ENCODE peak calls at places on chromosomes 13 and 19, in six cellular contexts. V, T, D, Q, R and L are unnamed samples.

GRCh38 chr19:5595745-5596144 is 26.8 kb downstream of the SAFB2 start:
- DNase-seq in T (no peak), Q (no peak), D (no peak), R (no peak), V (no peak), L (no peak)

GRCh38 chr19:40555978-40556689 is 20.5 kb upstream of the SHKBP1 start:
- DNase-seq in R (no peak), T (no peak), Q (no peak), D (no peak), V (no peak), L (no peak)

GRCh38 chr13:111944171-111944583 is 122.8 kb upstream of the SOX1 start:
- DNase-seq in D (no peak), V (no peak), Q (no peak), R (no peak), T (no peak), L (no peak)

GRCh38 chr13:86135856-86136255 is 336.6 kb upstream of the SLITRK6 start:
- DNase-seq in R (no peak), V (no peak), Q (no peak), T (no peak), D (no peak), L (peak; percentile 56)

GRCh38 chr13:36131215-36131930 is at the start of gene DCLK1:
- DNase-seq in V (no peak), T (peak; percentile 77), Q (peak; percentile 73), D (peak; percentile 69), R (peak; percentile 60), L (no peak)

GRCh38 chr13:111245781-111246384 is 74.6 kb upstream of the TEX29 start:
- DNase-seq in Q (no peak), T (peak; percentile 49), V (no peak), D (peak; percentile 40), R (no peak), L (peak; percentile 52)

GRCh38 chr19:14459703-14460102 is 15.5 kb downstream of the PTGER1 start:
- DNase-seq in V (peak; percentile 46), T (no peak), R (no peak), D (no peak), Q (no peak), L (no peak)

GRCh38 chr13:32278456-32278855 is 36.7 kb downstream of the ZAR1L start:
- DNase-seq in R (no peak), Q (no peak), D (peak; percentile 78), V (no peak), T (no peak), L (peak; percentile 55)

GRCh38 chr13:112063807-112064206 is 3.1 kb upstream of the SOX1 start:
- DNase-seq in Q (no peak), T (no peak), R (no peak), D (no peak), V (no peak), L (no peak)

GRCh38 chr13:33057019-33057785 is 41.0 kb downstream of the KL start:
- DNase-seq in Q (no peak), V (no peak), R (no peak), D (peak; percentile 44), T (peak; percentile 62), L (peak; percentile 7)

GRCh38 chr13:109163052-109163413 is 533.6 kb downstream of the MYO16 start:
- DNase-seq in T (no peak), V (no peak), D (no peak), R (no peak), Q (no peak), L (no peak)

GRCh38 chr13:27016871-27017270 is 154.7 kb downstream of the USP12 start:
- DNase-seq in R (no peak), T (no peak), Q (no peak), V (no peak), D (no peak), L (no peak)

GRCh38 chr13:40026174-40026585 is 370.7 kb downstream of the COG6 start:
- DNase-seq in V (peak; percentile 16), Q (no peak), D (peak; percentile 42), R (no peak), T (peak; percentile 24), L (no peak)

GRCh38 chr13:42110410-42111155 is 62.1 kb downstream of the DGKH start:
- DNase-seq in V (peak; percentile 51), D (peak; percentile 84), T (peak; percentile 90), R (peak; percentile 52), Q (no peak), L (peak; percentile 69)

GRCh38 chr19:46959962-46960556 is 59.6 kb upstream of the NPAS1 start:
- DNase-seq in V (no peak), D (no peak), Q (no peak), R (no peak), T (no peak), L (no peak)

GRCh38 chr13:35984287-35984686 is 146.9 kb downstream of the DCLK1 start:
- DNase-seq in D (no peak), V (no peak), Q (no peak), R (no peak), T (no peak), L (no peak)

GRCh38 chr13:87671031-87671823 is at the start of gene SLITRK5:
- DNase-seq in V (peak; percentile 65), Q (peak; percentile 87), R (peak; percentile 90), D (peak; percentile 44), T (peak; percentile 5), L (peak; percentile 52)
- TF ChIP-seq CTCF in V (peak; percentile 19), Q (peak; percentile 70), R (peak; percentile 93), D (peak; percentile 63), T (peak; percentile 66), L (peak; percentile 93)

GRCh38 chr19:44585371-44586141 is 27.8 kb upstream of the IGSF23 start:
- DNase-seq in D (peak; percentile 42), R (no peak), Q (no peak), T (peak; percentile 62), V (no peak), L (peak; percentile 46)
- TF ChIP-seq CTCF in D (peak; percentile 14), R (no peak), Q (no peak), T (no peak), V (no peak), L (peak; percentile 40)

DNA sequence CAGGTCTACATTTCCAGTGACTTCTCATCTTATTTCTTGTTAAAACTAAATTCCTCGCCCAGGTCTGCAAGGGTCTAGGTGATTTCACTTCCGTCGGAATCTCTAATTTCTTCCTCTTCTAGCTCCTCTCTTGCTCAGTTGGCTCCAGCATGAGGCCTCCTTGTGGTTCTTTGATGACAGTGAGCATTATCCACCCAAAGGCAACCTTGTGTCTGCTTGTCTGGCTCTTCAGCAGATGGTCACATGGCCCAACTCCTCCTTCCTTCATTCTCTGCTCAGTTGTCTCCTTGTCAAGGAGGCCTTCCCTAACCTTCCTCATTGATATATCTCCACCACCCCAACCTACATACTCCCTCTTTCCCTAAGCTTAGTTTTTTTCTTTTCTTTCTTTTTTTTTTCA is 1391.4 kb downstream of the EFNB2 start:
- DNase-seq in R (no peak), Q (no peak), D (no peak), V (no peak), T (no peak), L (no peak)
- TF ChIP-seq CTCF in R (no peak), Q (no peak), D (no peak), V (no peak), T (no peak), L (no peak)

DNA sequence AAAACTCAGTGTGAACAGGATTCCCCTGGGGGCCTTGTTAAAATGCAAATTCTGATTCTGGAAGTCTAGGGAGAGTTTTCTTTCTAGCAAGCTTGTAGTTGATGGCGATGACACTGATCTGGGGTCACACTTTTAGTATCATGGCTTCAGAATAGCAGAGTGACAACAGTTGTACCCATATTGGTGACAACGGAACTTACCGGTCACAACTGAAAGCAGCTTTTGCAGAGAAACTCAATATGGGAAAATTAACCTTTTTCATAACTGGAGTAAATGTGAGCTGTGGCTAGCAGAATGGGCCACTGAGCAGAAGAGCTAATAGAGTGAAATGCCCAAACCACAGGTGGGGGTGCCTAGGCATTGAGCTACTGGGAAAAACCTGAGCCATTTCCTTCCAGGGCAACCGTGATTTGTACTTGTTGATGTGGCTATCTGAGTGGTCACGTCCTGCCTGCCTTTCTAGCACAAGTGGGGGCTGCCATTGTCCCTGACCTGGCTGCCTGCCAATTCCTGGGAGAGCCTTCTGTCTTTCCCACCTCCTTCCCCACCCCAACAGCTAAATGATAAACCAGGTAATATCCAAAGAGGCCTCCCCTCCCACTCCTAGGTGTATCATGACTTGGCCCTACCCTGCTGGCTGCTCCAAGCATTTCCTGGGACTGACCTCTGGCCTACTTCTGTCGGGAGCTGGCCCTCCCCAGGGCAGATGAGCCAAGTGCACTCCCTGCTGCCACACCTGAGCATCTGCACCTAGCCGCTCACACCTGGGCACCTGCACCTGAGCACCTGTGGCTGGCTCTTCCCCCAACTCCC is 1.7 kb upstream of the SLC10A2 start:
- DNase-seq in T (no peak), D (no peak), R (no peak), Q (peak; percentile 70), V (no peak), L (peak; percentile 5)
- TF ChIP-seq CTCF in T (no peak), D (no peak), R (no peak), Q (no peak), V (no peak), L (peak; percentile 10)

DNA sequence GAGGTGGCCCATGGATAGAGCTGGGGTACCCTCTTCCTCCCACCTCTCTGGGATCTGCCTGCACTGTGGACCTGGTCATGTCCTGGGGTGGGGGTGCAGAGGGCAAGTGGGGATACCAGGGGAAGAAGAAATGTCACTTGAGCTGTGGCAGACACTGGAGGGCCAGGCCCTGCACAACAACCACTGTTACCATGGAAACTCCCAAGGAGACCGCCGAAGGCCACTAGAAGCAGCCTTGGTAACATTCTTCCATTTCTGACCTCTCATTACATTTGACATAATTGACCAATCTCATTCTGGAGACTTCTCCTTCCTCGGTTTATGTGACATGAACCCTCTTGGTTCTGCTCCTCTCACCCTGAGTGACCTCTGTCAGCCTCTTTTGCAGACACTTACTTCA is 179.9 kb upstream of the SERP2 start:
- DNase-seq in Q (no peak), V (no peak), D (no peak), R (no peak), T (no peak), L (no peak)
- TF ChIP-seq CTCF in Q (no peak), V (no peak), D (no peak), R (no peak), T (no peak), L (no peak)

GRCh38 chr13:38477676-38478075 is 128.0 kb downstream of the UFM1 start:
- DNase-seq in V (no peak), D (no peak), R (no peak), T (no peak), Q (no peak), L (peak; percentile 66)

GRCh38 chr13:38483623-38484022 is 134.0 kb downstream of the UFM1 start:
- DNase-seq in Q (no peak), V (no peak), R (no peak), T (no peak), D (no peak), L (no peak)
- TF ChIP-seq CTCF in Q (no peak), V (no peak), R (no peak), T (no peak), D (no peak), L (no peak)

GRCh38 chr13:19984430-19985218 is 26.1 kb downstream of the ZMYM2 start:
- DNase-seq in V (no peak), D (peak; percentile 56), R (no peak), T (peak; percentile 73), Q (no peak), L (peak; percentile 26)
- TF ChIP-seq CTCF in V (peak; percentile 30), D (peak; percentile 65), R (peak; percentile 71), T (peak; percentile 71), Q (peak; percentile 42), L (peak; percentile 41)